ENCODE peak calls at places on chromosomes 4 and X, in seven cellular contexts. J, C, P, D, Q, Z and T are unnamed samples.

GRCh38 chrX:14672611-14673172 is 143.4 kb downstream of the GLRA2 start:
- DNase-seq in J (no peak), C (no peak), P (no peak), D (no peak), Q (no peak), Z (no peak), T (peak; percentile 8)

GRCh38 chr4:105895324-105895608 is at the start of gene NPNT:
- DNase-seq in J (no peak), C (no peak), P (peak; percentile 30), D (no peak), Q (no peak), Z (no peak), T (no peak)

GRCh38 chr4:188297873-188298272 is 158.6 kb downstream of the TRIML1 start:
- DNase-seq in J (no peak), C (no peak), P (no peak), D (peak; percentile 78), Q (no peak), Z (no peak), T (no peak)

GRCh38 chr4:173486714-173487392 is 43.2 kb downstream of the HAND2 start:
- DNase-seq in J (no peak), C (no peak), P (no peak), D (no peak), Q (no peak), Z (no peak), T (no peak)

GRCh38 chr4:143700420-143701352 is at the start of gene FREM3:
- DNase-seq in J (no peak), C (no peak), P (peak; percentile 6), D (no peak), Q (no peak), Z (no peak), T (no peak)

GRCh38 chr4:163343604-163344146 is at the start of gene NPY5R:
- DNase-seq in J (no peak), C (no peak), P (no peak), D (no peak), Q (no peak), Z (no peak), T (no peak)

GRCh38 chrX:74232859-74233258 is 71.1 kb upstream of the ZCCHC13 start:
- DNase-seq in J (no peak), C (peak; percentile 69), P (peak; percentile 4), D (peak; percentile 16), Q (peak; percentile 33), Z (no peak), T (peak; percentile 54)

GRCh38 chr4:23877758-23878229 is 12.1 kb downstream of the PPARGC1A start:
- DNase-seq in J (no peak), C (peak; percentile 47), P (no peak), D (peak; percentile 49), Q (no peak), Z (no peak), T (no peak)

GRCh38 chrX:94742772-94743171 is 1068.8 kb downstream of the FAM133A start:
- DNase-seq in J (no peak), C (no peak), P (no peak), D (no peak), Q (no peak), Z (no peak), T (no peak)

GRCh38 chrX:149630681-149631292 is 805 bp downstream of the TMEM185A start:
- DNase-seq in J (no peak), C (no peak), P (no peak), D (peak; percentile 19), Q (peak; percentile 58), Z (no peak), T (no peak)

GRCh38 chr4:186738421-186738820 is 14.8 kb upstream of the FAT1 start:
- DNase-seq in J (no peak), C (no peak), P (no peak), D (no peak), Q (no peak), Z (no peak), T (no peak)

DNA sequence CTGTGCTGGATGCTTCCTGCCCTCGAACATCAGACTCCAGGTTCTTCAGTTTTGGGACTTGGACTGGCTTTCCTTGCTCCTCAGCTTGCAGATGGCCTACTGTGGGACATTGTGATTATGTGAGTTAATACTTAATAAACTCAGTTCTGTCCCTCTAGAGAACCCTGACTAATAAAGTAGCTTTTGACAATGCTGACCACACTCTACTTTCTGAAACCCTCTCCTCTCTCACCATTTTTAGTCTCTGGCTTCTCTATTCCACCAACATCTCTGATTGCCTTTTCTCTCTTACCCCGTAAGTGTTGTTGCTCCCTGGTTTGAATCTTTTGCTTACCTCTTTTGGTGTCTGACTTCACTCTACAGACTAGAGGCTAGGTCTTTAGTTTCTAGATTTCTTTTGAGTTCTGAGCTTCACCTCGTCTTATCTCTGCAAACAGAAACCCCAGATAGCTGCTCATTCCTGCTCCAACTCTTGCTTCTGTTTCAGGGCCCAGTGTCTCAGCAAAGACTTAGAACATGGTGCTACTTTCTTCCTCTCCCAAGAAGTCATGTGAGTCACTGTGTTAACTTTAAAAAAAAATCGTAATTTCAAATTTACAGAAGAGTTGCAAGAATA is 11.4 kb downstream of the TMSB4X start:
- DNase-seq in J (no peak), C (no peak), P (peak; percentile 67), D (no peak), Q (no peak), Z (no peak), T (no peak)
- H3K4me3 ChIP-seq in J (no peak overlapping the region), C (no peak overlapping the region), P (peak overlapping the region; percentile 42), D (no peak overlapping the region), Q (no peak overlapping the region), Z (no peak overlapping the region), T (no peak overlapping the region)

GRCh38 chrX:135200297-135200696 is 29.1 kb upstream of the CT55 start:
- DNase-seq in J (no peak), C (no peak), P (no peak), D (no peak), Q (no peak), Z (no peak), T (no peak)
- TF ChIP-seq CTCF in J (no peak), C (no peak), P (no peak), D (no peak), Q (no peak), Z (no peak), T (no peak)

GRCh38 chrX:103530540-103530939 is 11.3 kb upstream of the RAB40A start:
- DNase-seq in J (no peak), C (no peak), P (no peak), D (no peak), Q (no peak), Z (no peak), T (no peak)

GRCh38 chrX:103536071-103536470 is 16.8 kb upstream of the RAB40A start:
- DNase-seq in J (no peak), C (no peak), P (no peak), D (no peak), Q (no peak), Z (no peak), T (no peak)

GRCh38 chrX:103531002-103531401 is 11.7 kb upstream of the RAB40A start:
- DNase-seq in J (no peak), C (no peak), P (no peak), D (peak; percentile 77), Q (no peak), Z (no peak), T (no peak)

GRCh38 chrX:103535206-103535605 is 15.9 kb upstream of the RAB40A start:
- DNase-seq in J (no peak), C (no peak), P (no peak), D (no peak), Q (no peak), Z (no peak), T (no peak)

GRCh38 chrX:103533428-103534216 is 14.3 kb upstream of the RAB40A start:
- DNase-seq in J (peak; percentile 76), C (no peak), P (peak; percentile 69), D (peak; percentile 65), Q (peak; percentile 69), Z (peak; percentile 81), T (no peak)
- H3K4me3 ChIP-seq in J (peak overlapping the region; percentile 28), C (peak overlapping the region; percentile 30), P (no peak overlapping the region), D (peak overlapping the region; percentile 40), Q (peak overlapping the region; percentile 5), Z (peak overlapping the region; percentile 11), T (peak overlapping the region; percentile 39)

GRCh38 chr4:89949782-89950387 is 55.2 kb downstream of the MMRN1 start:
- DNase-seq in J (no peak), C (no peak), P (no peak), D (no peak), Q (no peak), Z (no peak), T (no peak)
- TF ChIP-seq CTCF in J (no peak), C (peak; percentile 71), P (peak; percentile 26), D (no peak), Q (no peak), Z (no peak), T (peak; percentile 49)

DNA sequence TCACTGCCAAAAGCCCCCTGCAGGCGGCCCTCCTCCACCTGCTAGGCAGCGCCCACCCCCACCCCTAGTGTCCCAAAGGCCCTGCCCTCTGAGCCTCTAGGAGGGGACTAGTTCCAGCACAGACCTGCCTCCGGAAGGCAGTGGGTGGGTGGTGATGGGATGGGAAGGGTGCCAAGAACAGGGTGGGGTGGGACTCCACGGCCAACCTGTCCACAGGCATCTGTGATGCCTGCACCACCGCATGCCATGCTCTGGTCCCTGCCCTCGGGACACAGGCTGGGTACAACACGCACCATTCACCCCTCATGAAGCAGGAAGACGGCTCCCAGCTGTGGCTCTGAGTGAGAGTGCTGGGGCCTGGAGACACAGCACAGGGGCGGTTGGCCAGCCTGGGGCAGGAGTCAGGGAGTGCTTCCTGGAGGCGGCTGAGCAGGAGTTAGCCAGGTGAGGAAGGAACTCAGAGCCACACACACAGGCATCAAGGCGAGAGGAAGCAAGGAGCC is 243.1 kb upstream of the PSAPL1 start:
- DNase-seq in J (no peak), C (no peak), P (no peak), D (no peak), Q (no peak), Z (no peak), T (no peak)
- H3K4me3 ChIP-seq in J (no peak overlapping the region), C (no peak overlapping the region), P (no peak overlapping the region), D (no peak overlapping the region), Q (no peak overlapping the region), Z (no peak overlapping the region), T (no peak overlapping the region)

GRCh38 chrX:85112270-85112669 is 108.6 kb downstream of the APOOL start:
- DNase-seq in J (no peak), C (no peak), P (no peak), D (no peak), Q (no peak), Z (no peak), T (no peak)

GRCh38 chrX:85115252-85115651 is 111.6 kb downstream of the APOOL start:
- DNase-seq in J (no peak), C (no peak), P (no peak), D (no peak), Q (no peak), Z (no peak), T (no peak)

GRCh38 chrX:85114171-85114570 is 110.5 kb downstream of the APOOL start:
- DNase-seq in J (no peak), C (no peak), P (no peak), D (no peak), Q (no peak), Z (no peak), T (no peak)

GRCh38 chrX:85113746-85114145 is 110.1 kb downstream of the APOOL start:
- DNase-seq in J (no peak), C (no peak), P (no peak), D (no peak), Q (no peak), Z (no peak), T (no peak)

DNA sequence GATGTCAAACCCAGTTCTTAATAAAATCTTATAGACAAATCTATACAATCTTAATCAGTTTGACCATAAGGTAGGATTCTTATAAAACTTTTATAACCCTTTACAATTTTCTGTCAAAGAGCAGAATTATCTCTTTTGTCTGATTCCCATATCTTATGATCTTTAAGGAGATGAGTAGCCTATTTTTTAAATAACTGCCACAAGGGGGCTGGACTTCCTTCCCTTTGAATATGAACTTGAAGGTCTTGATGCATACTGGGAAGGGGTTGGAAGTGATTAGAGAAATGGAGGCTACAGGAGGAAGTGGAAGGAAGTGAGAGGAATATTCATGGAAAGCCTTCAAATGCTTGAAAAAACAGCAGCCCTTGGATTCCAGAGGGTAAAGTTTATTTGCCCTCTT is 111.1 kb downstream of the APOOL start:
- DNase-seq in J (no peak), C (no peak), P (no peak), D (no peak), Q (no peak), Z (no peak), T (no peak)
- TF ChIP-seq CTCF in J (no peak), C (no peak), P (no peak), D (no peak), Q (no peak), Z (no peak), T (peak; percentile 8)